ENCODE peak calls at places on chromosomes 13 and 19, in ten cellular contexts. E is CD8-positive, alpha-beta memory T cell; O is foreskin fibroblast; P is GM23338; B is ascending aorta; Y is lower lobe of right lung; Z is spleen; S is pancreas; A is tibial nerve; L is left ventricle myocardium inferior. U is an unnamed sample.

GRCh38 chr19:21202865-21203494 is 61.1 kb downstream of the ZNF431 start:
- DNase-seq in Y (no peak), O (no peak), B (no peak), Z (no peak), S (no peak), L (no peak), P (peak), E (peak), A (no peak), U (no peak)

GRCh38 chr19:28878862-28879566 is 333.9 kb downstream of the UQCRFS1 start:
- DNase-seq in P (peak), B (peak), E (peak), Z (no peak), A (peak), O (peak), L (peak), Y (peak), S (no peak), U (peak)

GRCh38 chr13:111252449-111253124 is 67.9 kb upstream of the TEX29 start:
- DNase-seq in S (no peak), A (no peak), P (no peak), O (no peak), L (peak), Z (no peak), Y (no peak), B (no peak), E (no peak), U (no peak)

GRCh38 chr13:110062777-110063442 is 244.0 kb downstream of the COL4A1 start:
- DNase-seq in B (no peak), O (no peak), P (no peak), A (no peak), Y (no peak), E (no peak), S (no peak), Z (no peak), L (no peak), U (no peak)

GRCh38 chr19:17616961-17617806 is 61.7 kb downstream of the COLGALT1 start:
- DNase-seq in A (no peak), L (no peak), P (peak), Y (no peak), O (no peak), B (no peak), Z (no peak), S (no peak), E (no peak), U (no peak)

GRCh38 chr13:109874444-109874920 is 88.1 kb upstream of the IRS2 start:
- DNase-seq in B (no peak), E (no peak), Z (no peak), P (no peak), A (no peak), Y (no peak), L (no peak), O (no peak), S (no peak), U (no peak)

GRCh38 chr19:58356236-58356970 is 3.1 kb upstream of the A1BG start:
- DNase-seq in E (peak), S (no peak), L (no peak), Y (peak), B (no peak), A (no peak), P (peak), Z (no peak), O (peak), U (no peak)

GRCh38 chr19:14475251-14476073 is at the start of gene PTGER1:
- DNase-seq in E (no peak), P (peak), Y (no peak), B (no peak), A (no peak), L (no peak), S (peak), O (no peak), Z (no peak), U (no peak)

GRCh38 chr13:79485014-79485441 is 4.1 kb downstream of the NDFIP2 start:
- DNase-seq in Y (no peak), B (no peak), L (no peak), O (peak), A (no peak), Z (no peak), E (no peak), P (no peak), S (no peak), U (peak)

GRCh38 chr19:33350538-33351309 is 22.8 kb upstream of the CEBPG start:
- DNase-seq in Z (no peak), P (no peak), S (no peak), E (no peak), O (no peak), A (no peak), L (no peak), B (no peak), Y (no peak), U (peak)

GRCh38 chr19:43572172-43572588 is 3.1 kb downstream of the XRCC1 start:
- DNase-seq in Y (no peak), Z (no peak), A (no peak), S (no peak), O (no peak), L (no peak), E (no peak), B (no peak), P (no peak), U (no peak)

GRCh38 chr13:44576396-44577235 is 486 bp upstream of the TSC22D1 start:
- DNase-seq in Z (no peak), E (no peak), L (peak), O (no peak), B (no peak), A (no peak), S (peak), P (no peak), Y (peak), U (no peak)

GRCh38 chr19:51192689-51193088 is 32.2 kb upstream of the CD33 start:
- DNase-seq in L (no peak), S (no peak), O (no peak), A (no peak), E (no peak), Z (no peak), Y (no peak), B (no peak), P (no peak), U (no peak)

GRCh38 chr13:99991013-99991805 is 9.6 kb downstream of the ZIC2 start:
- DNase-seq in B (no peak), O (no peak), P (peak), L (no peak), Y (no peak), A (no peak), Z (no peak), E (no peak), S (peak), U (no peak)

GRCh38 chr19:290539-291521 is at the start of gene PLPP2:
- DNase-seq in Z (no peak), A (no peak), P (peak), O (no peak), Y (peak), B (no peak), S (peak), L (no peak), E (no peak), U (no peak)

GRCh38 chr19:30228726-30229523 is 143.3 kb upstream of the ZNF536 start:
- DNase-seq in B (no peak), S (no peak), E (no peak), P (peak), A (no peak), Z (no peak), Y (no peak), L (no peak), O (no peak), U (no peak)

GRCh38 chr19:16290692-16291091 is 33.9 kb upstream of the KLF2 start:
- DNase-seq in O (no peak), B (no peak), A (no peak), E (no peak), S (no peak), Z (no peak), P (no peak), L (no peak), Y (no peak), U (no peak)

GRCh38 chr13:69912576-69913074 is 195.0 kb upstream of the ATXN8OS start:
- DNase-seq in B (no peak), A (no peak), Y (no peak), L (no peak), E (no peak), O (no peak), Z (no peak), P (no peak), S (no peak), U (no peak)

GRCh38 chr13:65011403-65011802 is 2218.7 kb downstream of the PCDH9 start:
- DNase-seq in S (no peak), E (no peak), Y (no peak), B (no peak), L (no peak), A (no peak), O (no peak), Z (no peak), P (peak), U (no peak)

GRCh38 chr19:4676955-4677731 is 7.0 kb upstream of the MYDGF start:
- DNase-seq in Z (no peak), Y (peak), O (peak), L (no peak), A (no peak), B (no peak), S (no peak), E (no peak), P (peak), U (no peak)

GRCh38 chr19:33171916-33172359 is 22.2 kb upstream of the LRP3 start:
- DNase-seq in Y (no peak), L (no peak), P (no peak), S (no peak), A (no peak), E (no peak), Z (peak), B (no peak), O (peak), U (no peak)

GRCh38 chr19:2189880-2190279 is 26.1 kb downstream of the DOT1L start:
- DNase-seq in P (no peak), A (no peak), B (no peak), L (no peak), Z (no peak), S (no peak), E (no peak), Y (no peak), O (no peak), U (no peak)

GRCh38 chr19:2188708-2189385 is 25.1 kb downstream of the DOT1L start:
- DNase-seq in O (no peak), S (no peak), Y (no peak), E (no peak), P (no peak), A (no peak), B (no peak), L (no peak), Z (no peak), U (no peak)

GRCh38 chr19:2191456-2191931 is 27.8 kb downstream of the DOT1L start:
- DNase-seq in E (no peak), B (no peak), A (no peak), P (no peak), Z (no peak), Y (no peak), S (no peak), O (no peak), L (no peak), U (no peak)

GRCh38 chr19:2192862-2193261 is 29.1 kb downstream of the DOT1L start:
- DNase-seq in P (no peak), B (no peak), O (no peak), S (no peak), A (no peak), E (no peak), Z (no peak), Y (no peak), L (no peak), U (no peak)

GRCh38 chr19:2190848-2191455 is 27.2 kb downstream of the DOT1L start:
- DNase-seq in B (no peak), A (no peak), O (no peak), Z (no peak), L (no peak), E (no peak), S (no peak), Y (no peak), P (no peak), U (no peak)
- H3K4me3 ChIP-seq in B (no peak), A (no peak), O (no peak), Z (no peak), L (no peak), E (no peak), S (no peak), Y (no peak), P (no peak), U (no peak)

DNA sequence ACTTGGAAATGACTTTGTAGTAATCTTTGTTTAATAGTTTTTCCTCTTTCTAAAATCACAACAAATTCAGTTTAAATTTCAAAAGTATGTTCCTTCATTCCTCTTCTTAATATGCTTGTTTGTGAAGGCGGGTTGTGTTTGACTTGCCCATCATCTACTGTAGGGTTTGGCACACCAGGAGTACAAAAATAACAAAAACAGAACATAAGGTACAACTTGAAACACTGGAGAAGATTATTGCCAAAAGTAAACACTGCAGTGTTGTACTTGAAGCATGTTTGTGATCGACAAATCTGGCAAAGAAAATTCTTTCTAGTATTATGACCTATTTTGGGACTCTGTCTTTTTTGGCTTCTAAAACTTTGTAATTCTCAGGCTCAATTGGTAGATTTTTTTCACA is 518.6 kb downstream of the SLITRK5 start:
- DNase-seq in Z (no peak), O (no peak), E (no peak), P (no peak), L (no peak), Y (no peak), A (no peak), B (no peak), S (no peak), U (no peak)
- H3K4me3 ChIP-seq in Z (no peak), O (no peak), E (no peak), P (no peak), L (no peak), Y (no peak), A (no peak), B (no peak), S (no peak), U (no peak)

DNA sequence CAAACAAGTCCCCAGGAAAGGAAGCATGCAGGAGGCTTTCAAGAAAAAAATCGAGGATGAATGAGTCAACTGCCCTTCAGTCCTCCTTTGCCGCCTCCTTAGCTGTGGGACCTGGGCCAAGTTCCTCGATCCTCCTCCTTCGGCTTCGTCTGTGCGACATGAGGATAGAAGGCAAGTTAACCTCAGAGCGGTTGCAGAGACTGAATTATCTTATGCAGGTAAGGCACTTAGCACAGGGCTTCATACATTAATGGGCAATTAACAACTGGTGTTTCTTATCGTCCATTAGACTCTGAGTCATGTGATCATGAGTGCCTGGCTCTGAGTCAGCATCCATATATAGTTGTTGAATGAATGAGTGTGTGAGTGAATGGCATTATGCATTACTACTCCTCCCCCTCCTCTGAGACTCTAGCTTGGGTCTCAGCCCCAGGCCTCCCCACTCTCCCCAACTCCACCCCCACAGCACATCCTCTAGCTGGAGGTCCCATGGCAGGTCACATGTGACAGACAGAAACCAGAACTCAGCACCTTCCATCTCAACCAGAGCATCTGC is 1.6 kb upstream of the TTC9B start:
- DNase-seq in A (no peak), S (no peak), P (no peak), B (no peak), Z (no peak), E (no peak), L (no peak), O (peak), Y (no peak), U (peak)
- H3K4me3 ChIP-seq in A (no peak), S (no peak), P (no peak), B (no peak), Z (no peak), E (no peak), L (no peak), O (no peak), Y (no peak), U (peak)

DNA sequence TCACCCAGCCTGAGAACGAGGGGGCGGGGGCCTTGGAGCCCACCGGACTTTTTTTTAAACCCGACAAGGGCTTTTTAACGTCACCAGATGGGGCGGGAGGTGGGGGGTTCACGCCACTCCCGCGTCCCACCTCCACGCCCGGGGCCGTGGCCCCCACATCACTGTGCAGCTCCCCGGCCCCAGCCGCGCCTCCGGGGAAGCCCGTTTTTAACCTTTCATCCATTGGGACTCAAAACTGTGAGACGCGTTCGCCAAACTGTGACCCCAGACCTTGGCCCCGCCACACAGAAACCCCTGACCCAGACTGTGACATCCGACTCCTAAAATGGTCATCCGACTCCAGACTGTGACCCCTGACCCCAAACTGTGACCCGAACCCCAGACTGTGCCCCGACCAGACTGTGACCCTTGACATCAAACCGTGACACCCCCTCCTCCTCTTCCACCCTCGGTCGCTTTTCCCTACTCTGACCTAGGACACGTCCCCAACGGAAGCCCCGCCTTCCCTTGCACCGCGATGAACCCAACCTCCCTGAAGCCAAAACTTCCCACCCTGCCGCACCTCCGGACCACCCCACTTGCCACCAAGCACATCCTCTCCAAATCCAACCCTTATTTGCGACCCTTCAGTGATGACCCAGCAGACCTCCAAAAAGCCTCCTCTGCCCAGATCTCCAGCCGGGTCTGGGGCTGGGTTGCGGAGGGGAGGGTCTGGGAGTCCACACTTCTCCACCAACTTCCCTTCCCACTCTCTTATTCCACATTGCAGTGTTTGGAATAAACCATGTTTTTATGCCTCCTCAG is 1.5 kb upstream of the GRWD1 start:
- DNase-seq in S (no peak), E (no peak), A (no peak), P (peak), O (no peak), B (no peak), Z (peak), Y (no peak), L (no peak), U (no peak)
- H3K4me3 ChIP-seq in S (no peak), E (peak), A (no peak), P (peak), O (peak), B (peak), Z (peak), Y (peak), L (peak), U (peak)

GRCh38 chr19:44807652-44808462 is 1.0 kb upstream of the BCAM start:
- DNase-seq in Z (no peak), L (no peak), P (peak), B (peak), O (no peak), S (no peak), E (no peak), Y (peak), A (no peak), U (no peak)
- H3K4me3 ChIP-seq in Z (peak), L (peak), P (peak), B (peak), O (no peak), S (no peak), E (no peak), Y (peak), A (no peak), U (no peak)

DNA sequence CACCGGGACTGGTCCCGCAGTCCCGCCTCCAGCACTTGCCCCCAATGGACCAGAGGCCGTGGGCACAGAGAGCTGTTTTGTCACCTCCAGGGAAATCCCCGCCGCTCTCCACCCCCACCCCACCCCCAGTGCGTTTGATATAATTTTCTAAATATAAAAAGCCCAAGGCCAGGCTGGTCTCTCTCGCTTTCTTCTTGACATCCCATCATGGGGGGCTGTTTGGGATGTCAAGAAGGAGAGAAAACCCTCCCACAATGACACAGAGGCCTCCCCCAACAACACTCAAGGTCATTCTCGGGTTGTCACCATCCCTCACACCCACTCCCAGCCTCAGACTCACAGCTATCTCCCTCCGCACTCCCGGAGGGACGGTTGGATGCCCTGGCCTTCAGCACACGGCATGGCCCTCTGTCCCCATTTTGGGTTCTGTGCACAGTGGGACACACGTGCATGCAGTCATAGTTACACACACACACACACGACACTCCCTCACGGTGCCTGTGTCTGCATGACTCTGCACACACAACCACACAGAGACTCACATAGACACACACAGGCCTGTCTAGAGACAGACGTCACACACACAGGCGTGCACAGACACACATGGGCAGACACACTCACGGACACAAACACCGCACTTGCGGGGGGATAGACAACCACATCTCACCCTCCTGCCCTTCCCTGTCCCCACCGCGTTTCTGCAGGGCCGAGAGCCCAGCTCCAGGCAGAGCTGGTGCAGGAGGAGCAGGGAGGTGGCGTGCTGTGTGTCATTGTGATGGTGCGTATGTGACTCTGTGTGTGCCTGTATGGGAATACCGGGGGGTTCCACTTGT is 4.8 kb upstream of the NFIC start:
- DNase-seq in P (no peak), S (peak), B (no peak), O (no peak), A (no peak), Z (no peak), E (no peak), Y (no peak), L (no peak), U (no peak)
- H3K4me3 ChIP-seq in P (peak), S (peak), B (peak), O (peak), A (peak), Z (peak), E (peak), Y (peak), L (peak), U (peak)

DNA sequence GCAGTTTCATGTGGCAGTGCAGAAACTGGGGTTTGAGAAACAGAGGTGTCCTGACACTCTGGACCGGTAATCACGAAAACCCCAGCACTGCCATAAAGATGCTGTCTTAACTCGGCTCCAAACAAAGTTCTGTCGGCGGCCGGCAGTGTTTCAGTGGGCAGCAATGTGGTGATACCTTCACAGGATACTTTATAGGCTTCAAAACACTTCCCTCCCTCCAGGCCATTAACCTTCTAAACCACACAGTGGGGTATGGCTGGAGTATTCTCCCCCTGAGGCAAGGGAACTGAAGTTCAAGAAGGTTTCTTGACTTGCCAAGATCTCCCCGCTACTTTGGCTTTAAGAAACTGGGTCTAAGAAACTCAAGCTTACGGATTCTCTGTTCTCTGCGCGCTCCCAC is 1.1 kb downstream of the RUBCNL start:
- DNase-seq in P (peak), O (no peak), B (no peak), L (no peak), Z (no peak), S (no peak), Y (no peak), E (no peak), A (no peak), U (no peak)
- H3K4me3 ChIP-seq in P (peak), O (no peak), B (peak), L (peak), Z (peak), S (no peak), Y (peak), E (no peak), A (no peak), U (no peak)

U was measured in skeletal muscle cell.